ENCODE peak calls at places on chromosome 14, in five cellular contexts. One of them, this sample, is unnamed. For H3K4me1, the result is how much of the 10 kb centered on the place peaks cover.

GRCh38 chr14:33836203-33836894 is 114.5 kb downstream of the EGLN3 start:
- DNase-seq in lower lobe of right lung: no peak
- DNase-seq in ovary: no peak
- DNase-seq in mammary epithelial cell: peak
- DNase-seq in hepatocyte: no peak
- DNase-seq in this sample: no peak

GRCh38 chr14:55782166-55782565 is 202.2 kb downstream of the KTN1 start:
- DNase-seq in lower lobe of right lung: no peak
- DNase-seq in ovary: no peak
- DNase-seq in mammary epithelial cell: no peak
- DNase-seq in hepatocyte: no peak
- DNase-seq in this sample: no peak

GRCh38 chr14:105929327-105930081 is 403.1 kb downstream of the TMEM121 start:
- DNase-seq in lower lobe of right lung: peak
- DNase-seq in ovary: no peak
- DNase-seq in mammary epithelial cell: no peak
- DNase-seq in hepatocyte: no peak
- DNase-seq in this sample: no peak

GRCh38 chr14:92969470-92970232 is 46.7 kb downstream of the CHGA start:
- DNase-seq in lower lobe of right lung: peak
- DNase-seq in ovary: no peak
- DNase-seq in mammary epithelial cell: no peak
- DNase-seq in hepatocyte: no peak
- DNase-seq in this sample: no peak

GRCh38 chr14:20807304-20807956 is 4.8 kb upstream of the RNASE1 start:
- DNase-seq in lower lobe of right lung: no peak
- DNase-seq in ovary: no peak
- DNase-seq in mammary epithelial cell: no peak
- DNase-seq in hepatocyte: no peak
- DNase-seq in this sample: no peak

GRCh38 chr14:26930576-26930975 is 332.7 kb upstream of the NOVA1 start:
- DNase-seq in lower lobe of right lung: no peak
- DNase-seq in ovary: no peak
- DNase-seq in mammary epithelial cell: no peak
- DNase-seq in hepatocyte: no peak
- DNase-seq in this sample: no peak

GRCh38 chr14:61328629-61329262 is 7.4 kb downstream of the PRKCH start:
- DNase-seq in lower lobe of right lung: no peak
- DNase-seq in ovary: no peak
- DNase-seq in mammary epithelial cell: no peak
- DNase-seq in hepatocyte: no peak
- DNase-seq in this sample: no peak

GRCh38 chr14:34023824-34024767 is 73.2 kb upstream of the EGLN3 start:
- DNase-seq in lower lobe of right lung: no peak
- DNase-seq in ovary: no peak
- DNase-seq in mammary epithelial cell: peak
- DNase-seq in hepatocyte: peak
- DNase-seq in this sample: no peak

GRCh38 chr14:102944448-102945330 is 22.2 kb downstream of the AMN start:
- DNase-seq in lower lobe of right lung: peak
- DNase-seq in ovary: no peak
- DNase-seq in mammary epithelial cell: no peak
- DNase-seq in hepatocyte: no peak
- DNase-seq in this sample: no peak

GRCh38 chr14:102280376-102280962 is 24.5 kb downstream of the MOK start:
- DNase-seq in lower lobe of right lung: no peak
- DNase-seq in ovary: no peak
- DNase-seq in mammary epithelial cell: peak
- DNase-seq in hepatocyte: no peak
- DNase-seq in this sample: no peak

GRCh38 chr14:100762901-100763300 is 36.2 kb downstream of the DLK1 start:
- DNase-seq in lower lobe of right lung: no peak
- DNase-seq in ovary: no peak
- DNase-seq in mammary epithelial cell: no peak
- DNase-seq in hepatocyte: no peak
- DNase-seq in this sample: no peak

GRCh38 chr14:64983439-64984310 is 3.0 kb upstream of the FNTB start:
- DNase-seq in lower lobe of right lung: no peak
- DNase-seq in ovary: peak
- DNase-seq in mammary epithelial cell: peak
- DNase-seq in hepatocyte: peak
- DNase-seq in this sample: no peak

GRCh38 chr14:52067873-52068740 is 752 bp downstream of the NID2 start:
- DNase-seq in lower lobe of right lung: no peak
- DNase-seq in ovary: peak
- DNase-seq in mammary epithelial cell: no peak
- DNase-seq in hepatocyte: peak
- DNase-seq in this sample: no peak

GRCh38 chr14:71050227-71050823 is 143.1 kb downstream of the PCNX1 start:
- DNase-seq in lower lobe of right lung: no peak
- DNase-seq in ovary: no peak
- DNase-seq in mammary epithelial cell: no peak
- DNase-seq in hepatocyte: no peak
- DNase-seq in this sample: no peak

DNA sequence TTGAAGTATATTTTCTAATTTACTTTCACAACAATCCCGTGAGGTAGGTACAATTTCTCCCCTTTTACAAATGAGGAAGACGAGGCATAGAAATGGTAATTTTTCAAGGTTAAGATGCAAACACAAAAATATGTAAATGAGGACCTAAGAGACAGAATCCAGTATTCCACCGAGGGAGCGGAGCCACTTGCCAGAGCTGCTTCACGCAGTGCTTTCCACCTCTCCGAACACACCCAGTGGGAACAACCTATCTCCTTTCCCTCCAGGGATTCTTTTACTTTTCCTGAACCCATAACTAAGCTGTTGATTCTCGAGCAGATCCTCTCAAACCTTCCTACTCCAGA is 1.6 kb downstream of the DDHD1 start:
- DNase-seq in lower lobe of right lung: no peak
- DNase-seq in ovary: no peak
- DNase-seq in mammary epithelial cell: no peak
- DNase-seq in hepatocyte: no peak
- DNase-seq in this sample: no peak
- H3K27ac ChIP-seq in lower lobe of right lung: peak
- H3K27ac ChIP-seq in ovary: no peak
- H3K27ac ChIP-seq in mammary epithelial cell: no peak
- H3K27ac ChIP-seq in hepatocyte: peak
- H3K27ac ChIP-seq in this sample: peak

GRCh38 chr14:76644875-76645518 is 116.3 kb upstream of the VASH1 start:
- DNase-seq in lower lobe of right lung: no peak
- DNase-seq in ovary: no peak
- DNase-seq in mammary epithelial cell: peak
- DNase-seq in hepatocyte: peak
- DNase-seq in this sample: no peak
- TF ChIP-seq CTCF in lower lobe of right lung: peak
- TF ChIP-seq CTCF in ovary: no peak
- TF ChIP-seq CTCF in mammary epithelial cell: peak
- TF ChIP-seq CTCF in hepatocyte: peak
- TF ChIP-seq CTCF in this sample: no peak

DNA sequence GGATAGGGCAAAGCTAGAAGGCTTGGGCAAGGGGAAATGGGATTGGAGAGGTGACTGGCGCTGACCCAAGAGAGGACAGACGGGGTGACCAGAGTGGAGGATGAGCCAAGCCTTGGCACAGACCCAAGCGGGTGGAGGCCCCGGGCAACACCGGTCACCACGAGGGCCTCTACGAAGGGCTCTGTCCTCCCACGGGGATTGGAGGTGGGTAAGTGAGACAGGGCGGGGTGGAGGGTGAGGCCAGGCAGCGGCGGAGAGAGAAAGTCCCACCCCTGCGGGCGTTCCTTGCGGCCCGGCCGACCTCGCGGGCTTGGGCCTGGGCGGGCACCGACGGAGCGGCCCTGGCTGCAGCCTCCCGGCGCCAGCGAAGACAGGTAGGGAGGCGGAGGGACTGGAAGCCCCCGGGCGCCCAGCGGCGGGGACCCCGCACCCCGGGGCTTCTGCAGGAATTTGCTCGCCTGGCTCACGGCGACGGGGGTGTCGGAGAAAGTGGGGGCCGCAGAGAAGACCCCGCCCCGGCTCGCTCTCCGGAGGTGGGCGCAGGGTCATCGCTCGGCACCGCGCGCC is at the start of gene PAPLN:
- DNase-seq in lower lobe of right lung: no peak
- DNase-seq in ovary: peak
- DNase-seq in mammary epithelial cell: peak
- DNase-seq in hepatocyte: peak
- DNase-seq in this sample: no peak
- H3K4me1 ChIP-seq in lower lobe of right lung: half or more
- H3K4me1 ChIP-seq in ovary: under half
- H3K4me1 ChIP-seq in mammary epithelial cell: under half
- H3K4me1 ChIP-seq in hepatocyte: half or more
- H3K4me1 ChIP-seq in this sample: under half

GRCh38 chr14:96252323-96253052 is 3.5 kb upstream of the BDKRB1 start:
- DNase-seq in lower lobe of right lung: no peak
- DNase-seq in ovary: no peak
- DNase-seq in mammary epithelial cell: no peak
- DNase-seq in hepatocyte: no peak
- DNase-seq in this sample: no peak
- H3K27ac ChIP-seq in lower lobe of right lung: no peak
- H3K27ac ChIP-seq in ovary: no peak
- H3K27ac ChIP-seq in mammary epithelial cell: no peak
- H3K27ac ChIP-seq in hepatocyte: peak
- H3K27ac ChIP-seq in this sample: no peak

DNA sequence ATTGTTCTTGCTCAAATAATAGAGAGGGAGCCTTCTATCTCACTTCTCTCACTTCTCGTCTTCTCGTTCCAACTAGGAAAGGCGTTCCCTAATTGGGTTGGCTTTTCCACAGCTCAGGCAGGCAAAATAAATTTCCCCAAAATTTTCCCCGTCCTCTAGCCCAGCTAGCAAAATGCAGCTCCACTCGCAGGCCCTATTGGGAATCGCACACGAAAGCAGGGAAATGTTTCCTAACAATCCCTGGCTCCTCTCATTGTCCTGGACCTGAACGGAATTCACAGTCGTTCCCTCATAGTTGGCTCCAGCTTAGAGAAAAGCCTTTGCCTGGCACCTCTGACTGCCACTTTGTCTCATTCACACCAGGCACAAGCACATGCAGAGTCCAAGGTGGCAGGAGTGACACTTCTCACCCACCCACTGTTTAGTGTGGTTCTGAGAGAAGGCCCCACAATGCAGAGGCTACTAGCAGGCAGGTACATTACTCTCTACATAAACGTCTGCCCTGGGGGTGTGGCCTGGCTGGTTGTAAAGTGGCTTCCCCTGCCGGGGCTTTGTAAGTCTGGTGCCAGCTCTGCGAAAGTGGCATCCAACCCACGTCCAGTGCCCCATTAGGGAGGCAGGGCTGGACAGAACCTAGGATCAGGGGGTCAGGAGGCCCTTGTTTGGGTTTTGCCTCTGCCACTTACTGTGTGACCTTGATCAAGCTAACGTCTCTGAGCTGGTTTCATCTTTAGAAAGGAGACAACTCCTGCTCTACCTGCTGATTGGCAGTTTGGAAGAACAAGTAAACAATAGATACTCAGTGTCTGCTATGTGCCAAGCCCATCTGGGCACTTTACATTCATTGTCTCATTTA is 4.2 kb downstream of the SERPINA10 start:
- DNase-seq in lower lobe of right lung: no peak
- DNase-seq in ovary: no peak
- DNase-seq in mammary epithelial cell: no peak
- DNase-seq in hepatocyte: no peak
- DNase-seq in this sample: peak
- TF ChIP-seq CTCF in lower lobe of right lung: no peak
- TF ChIP-seq CTCF in ovary: no peak
- TF ChIP-seq CTCF in mammary epithelial cell: no peak
- TF ChIP-seq CTCF in hepatocyte: no peak
- TF ChIP-seq CTCF in this sample: no peak

DNA sequence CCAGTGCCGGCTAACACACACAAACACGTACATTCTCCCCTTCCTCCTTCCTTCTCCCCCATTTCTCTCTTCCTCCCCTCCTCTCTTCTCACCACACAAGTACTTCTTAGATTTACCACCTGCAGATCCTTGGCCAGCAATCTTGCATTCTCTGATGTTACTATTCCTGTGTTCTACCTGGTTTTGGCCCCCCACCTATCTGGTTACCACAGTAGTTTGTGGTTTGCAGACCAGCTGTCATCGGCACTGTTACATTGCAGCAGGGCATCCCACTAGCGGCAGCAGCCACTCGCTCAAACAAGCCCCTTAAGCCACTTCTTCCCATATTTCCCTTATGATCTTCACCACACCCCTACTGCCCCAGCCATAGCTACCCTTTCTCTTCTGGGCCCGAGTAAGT is 3.9 kb downstream of the ABHD4 start:
- DNase-seq in lower lobe of right lung: no peak
- DNase-seq in ovary: no peak
- DNase-seq in mammary epithelial cell: no peak
- DNase-seq in hepatocyte: no peak
- DNase-seq in this sample: no peak
- H3K4me1 ChIP-seq in lower lobe of right lung: under half
- H3K4me1 ChIP-seq in ovary: under half
- H3K4me1 ChIP-seq in mammary epithelial cell: under half
- H3K4me1 ChIP-seq in hepatocyte: under half
- H3K4me1 ChIP-seq in this sample: under half

GRCh38 chr14:67963960-67964359 is 144.4 kb downstream of the RAD51B start:
- DNase-seq in lower lobe of right lung: no peak
- DNase-seq in ovary: no peak
- DNase-seq in mammary epithelial cell: no peak
- DNase-seq in hepatocyte: no peak
- DNase-seq in this sample: no peak
- H3K27ac ChIP-seq in lower lobe of right lung: peak
- H3K27ac ChIP-seq in ovary: no peak
- H3K27ac ChIP-seq in mammary epithelial cell: peak
- H3K27ac ChIP-seq in hepatocyte: peak
- H3K27ac ChIP-seq in this sample: peak

GRCh38 chr14:50647753-50648152 is 20.4 kb downstream of the SAV1 start:
- DNase-seq in lower lobe of right lung: no peak
- DNase-seq in ovary: no peak
- DNase-seq in mammary epithelial cell: no peak
- DNase-seq in hepatocyte: no peak
- DNase-seq in this sample: no peak
- TF ChIP-seq CTCF in lower lobe of right lung: no peak
- TF ChIP-seq CTCF in ovary: no peak
- TF ChIP-seq CTCF in mammary epithelial cell: no peak
- TF ChIP-seq CTCF in hepatocyte: no peak
- TF ChIP-seq CTCF in this sample: no peak

This sample was measured in right atrium auricular region.